ENCODE peak calls at places on chromosomes 16 and 17, in ten cellular contexts. One of them, this sample, is unnamed. For H3K36me3, the result is how much of the 10 kb centered on the place peaks cover.

GRCh38 chr16:87188104-87188503 is 129.1 kb downstream of the C16orf95 start:
- DNase-seq in tibial nerve: no peak
- DNase-seq in K562: no peak
- DNase-seq in cardiac muscle cell: no peak
- DNase-seq in psoas muscle: no peak
- DNase-seq in neural progenitor cell: no peak
- DNase-seq in GM23338: no peak
- DNase-seq in PC-3: no peak
- DNase-seq in uterus: no peak
- DNase-seq in ovary: no peak
- DNase-seq in this sample: no peak

GRCh38 chr17:64145460-64145750 is 15.5 kb upstream of the ERN1 start:
- DNase-seq in tibial nerve: no peak
- DNase-seq in K562: no peak
- DNase-seq in cardiac muscle cell: no peak
- DNase-seq in psoas muscle: no peak
- DNase-seq in neural progenitor cell: no peak
- DNase-seq in GM23338: no peak
- DNase-seq in PC-3: no peak
- DNase-seq in uterus: no peak
- DNase-seq in ovary: no peak
- DNase-seq in this sample: no peak

GRCh38 chr17:17774009-17774881 is 62.5 kb downstream of the SREBF1 start:
- DNase-seq in tibial nerve: no peak
- DNase-seq in K562: no peak
- DNase-seq in cardiac muscle cell: peak
- DNase-seq in psoas muscle: peak
- DNase-seq in neural progenitor cell: no peak
- DNase-seq in GM23338: peak
- DNase-seq in PC-3: peak
- DNase-seq in uterus: peak
- DNase-seq in ovary: no peak
- DNase-seq in this sample: peak

GRCh38 chr16:86306811-86307517 is 203.4 kb upstream of the FOXF1 start:
- DNase-seq in tibial nerve: no peak
- DNase-seq in K562: no peak
- DNase-seq in cardiac muscle cell: peak
- DNase-seq in psoas muscle: no peak
- DNase-seq in neural progenitor cell: no peak
- DNase-seq in GM23338: no peak
- DNase-seq in PC-3: no peak
- DNase-seq in uterus: peak
- DNase-seq in ovary: no peak
- DNase-seq in this sample: no peak

GRCh38 chr16:80931985-80932720 is 74.5 kb downstream of the CMC2 start:
- DNase-seq in tibial nerve: no peak
- DNase-seq in K562: peak
- DNase-seq in cardiac muscle cell: peak
- DNase-seq in psoas muscle: peak
- DNase-seq in neural progenitor cell: peak
- DNase-seq in GM23338: peak
- DNase-seq in PC-3: peak
- DNase-seq in uterus: peak
- DNase-seq in ovary: peak
- DNase-seq in this sample: no peak

GRCh38 chr16:84379731-84380369 is 11.5 kb downstream of the ATP2C2 start:
- DNase-seq in tibial nerve: no peak
- DNase-seq in K562: no peak
- DNase-seq in cardiac muscle cell: no peak
- DNase-seq in psoas muscle: no peak
- DNase-seq in neural progenitor cell: no peak
- DNase-seq in GM23338: peak
- DNase-seq in PC-3: peak
- DNase-seq in uterus: no peak
- DNase-seq in ovary: no peak
- DNase-seq in this sample: peak

GRCh38 chr16:71474864-71475263 is 12.8 kb upstream of the ZNF23 start:
- DNase-seq in tibial nerve: no peak
- DNase-seq in K562: no peak
- DNase-seq in cardiac muscle cell: peak
- DNase-seq in psoas muscle: no peak
- DNase-seq in neural progenitor cell: no peak
- DNase-seq in GM23338: no peak
- DNase-seq in PC-3: peak
- DNase-seq in uterus: no peak
- DNase-seq in ovary: no peak
- DNase-seq in this sample: peak

GRCh38 chr17:4533522-4534502 is 21.4 kb downstream of the MYBBP1A start:
- DNase-seq in tibial nerve: peak
- DNase-seq in K562: no peak
- DNase-seq in cardiac muscle cell: no peak
- DNase-seq in psoas muscle: peak
- DNase-seq in neural progenitor cell: peak
- DNase-seq in GM23338: no peak
- DNase-seq in PC-3: peak
- DNase-seq in uterus: no peak
- DNase-seq in ovary: peak
- DNase-seq in this sample: no peak

GRCh38 chr16:80824623-80825364 is 20.4 kb upstream of the CDYL2 start:
- DNase-seq in tibial nerve: no peak
- DNase-seq in K562: peak
- DNase-seq in cardiac muscle cell: peak
- DNase-seq in psoas muscle: no peak
- DNase-seq in neural progenitor cell: peak
- DNase-seq in GM23338: peak
- DNase-seq in PC-3: peak
- DNase-seq in uterus: no peak
- DNase-seq in ovary: no peak
- DNase-seq in this sample: peak

GRCh38 chr17:65659512-65659911 is 98.1 kb upstream of the AXIN2 start:
- DNase-seq in tibial nerve: no peak
- DNase-seq in K562: no peak
- DNase-seq in cardiac muscle cell: no peak
- DNase-seq in psoas muscle: no peak
- DNase-seq in neural progenitor cell: no peak
- DNase-seq in GM23338: no peak
- DNase-seq in PC-3: no peak
- DNase-seq in uterus: no peak
- DNase-seq in ovary: no peak
- DNase-seq in this sample: no peak

GRCh38 chr17:58533616-58534188 is 19.3 kb upstream of the MTMR4 start:
- DNase-seq in tibial nerve: no peak
- DNase-seq in K562: no peak
- DNase-seq in cardiac muscle cell: no peak
- DNase-seq in psoas muscle: no peak
- DNase-seq in neural progenitor cell: no peak
- DNase-seq in GM23338: no peak
- DNase-seq in PC-3: no peak
- DNase-seq in uterus: no peak
- DNase-seq in ovary: no peak
- DNase-seq in this sample: no peak

GRCh38 chr16:3095869-3096268 is 3.2 kb downstream of the ZSCAN10 start:
- DNase-seq in tibial nerve: no peak
- DNase-seq in K562: peak
- DNase-seq in cardiac muscle cell: no peak
- DNase-seq in psoas muscle: peak
- DNase-seq in neural progenitor cell: no peak
- DNase-seq in GM23338: peak
- DNase-seq in PC-3: peak
- DNase-seq in uterus: no peak
- DNase-seq in ovary: no peak
- DNase-seq in this sample: no peak

GRCh38 chr17:47950448-47950847 is 7.2 kb downstream of the PRR15L start:
- DNase-seq in tibial nerve: no peak
- DNase-seq in K562: no peak
- DNase-seq in cardiac muscle cell: no peak
- DNase-seq in psoas muscle: no peak
- DNase-seq in neural progenitor cell: no peak
- DNase-seq in GM23338: no peak
- DNase-seq in PC-3: peak
- DNase-seq in uterus: no peak
- DNase-seq in ovary: no peak
- DNase-seq in this sample: no peak

GRCh38 chr17:1056761-1057160 is 59.8 kb downstream of the TIMM22 start:
- DNase-seq in tibial nerve: no peak
- DNase-seq in K562: no peak
- DNase-seq in cardiac muscle cell: no peak
- DNase-seq in psoas muscle: peak
- DNase-seq in neural progenitor cell: peak
- DNase-seq in GM23338: no peak
- DNase-seq in PC-3: no peak
- DNase-seq in uterus: no peak
- DNase-seq in ovary: no peak
- DNase-seq in this sample: no peak

GRCh38 chr17:27038676-27039075 is 255.2 kb upstream of the WSB1 start:
- DNase-seq in tibial nerve: no peak
- DNase-seq in K562: peak
- DNase-seq in cardiac muscle cell: no peak
- DNase-seq in psoas muscle: no peak
- DNase-seq in neural progenitor cell: no peak
- DNase-seq in GM23338: peak
- DNase-seq in PC-3: peak
- DNase-seq in uterus: no peak
- DNase-seq in ovary: no peak
- DNase-seq in this sample: no peak

GRCh38 chr17:63420868-63421680 is 25.0 kb downstream of the CYB561 start:
- DNase-seq in tibial nerve: no peak
- DNase-seq in K562: no peak
- DNase-seq in cardiac muscle cell: no peak
- DNase-seq in psoas muscle: no peak
- DNase-seq in neural progenitor cell: no peak
- DNase-seq in GM23338: no peak
- DNase-seq in PC-3: no peak
- DNase-seq in uterus: no peak
- DNase-seq in ovary: no peak
- DNase-seq in this sample: no peak

GRCh38 chr17:69709441-69709840 is 294.9 kb downstream of the MAP2K6 start:
- DNase-seq in tibial nerve: no peak
- DNase-seq in K562: no peak
- DNase-seq in cardiac muscle cell: no peak
- DNase-seq in psoas muscle: no peak
- DNase-seq in neural progenitor cell: no peak
- DNase-seq in GM23338: no peak
- DNase-seq in PC-3: no peak
- DNase-seq in uterus: no peak
- DNase-seq in ovary: no peak
- DNase-seq in this sample: no peak

GRCh38 chr17:5955764-5956163 is 114.4 kb upstream of the WSCD1 start:
- DNase-seq in tibial nerve: no peak
- DNase-seq in K562: no peak
- DNase-seq in cardiac muscle cell: no peak
- DNase-seq in psoas muscle: no peak
- DNase-seq in neural progenitor cell: no peak
- DNase-seq in GM23338: no peak
- DNase-seq in PC-3: no peak
- DNase-seq in uterus: no peak
- DNase-seq in ovary: no peak
- DNase-seq in this sample: no peak

GRCh38 chr17:5958850-5959249 is 111.3 kb upstream of the WSCD1 start:
- DNase-seq in tibial nerve: no peak
- DNase-seq in K562: no peak
- DNase-seq in cardiac muscle cell: no peak
- DNase-seq in psoas muscle: no peak
- DNase-seq in neural progenitor cell: no peak
- DNase-seq in GM23338: no peak
- DNase-seq in PC-3: peak
- DNase-seq in uterus: no peak
- DNase-seq in ovary: no peak
- DNase-seq in this sample: no peak
- H3K4me3 ChIP-seq in tibial nerve: no peak
- H3K4me3 ChIP-seq in K562: no peak
- H3K4me3 ChIP-seq in cardiac muscle cell: no peak
- H3K4me3 ChIP-seq in psoas muscle: no peak
- H3K4me3 ChIP-seq in neural progenitor cell: no peak
- H3K4me3 ChIP-seq in GM23338: no peak
- H3K4me3 ChIP-seq in PC-3: no peak
- H3K4me3 ChIP-seq in uterus: no peak
- H3K4me3 ChIP-seq in ovary: no peak
- H3K4me3 ChIP-seq in this sample: no peak

GRCh38 chr17:81401727-81402529 is 6.7 kb downstream of the BAHCC1 start:
- DNase-seq in tibial nerve: no peak
- DNase-seq in K562: peak
- DNase-seq in cardiac muscle cell: peak
- DNase-seq in psoas muscle: peak
- DNase-seq in neural progenitor cell: peak
- DNase-seq in GM23338: peak
- DNase-seq in PC-3: peak
- DNase-seq in uterus: no peak
- DNase-seq in ovary: peak
- DNase-seq in this sample: no peak
- TF ChIP-seq CTCF in tibial nerve: peak
- TF ChIP-seq CTCF in K562: peak
- TF ChIP-seq CTCF in cardiac muscle cell: peak
- TF ChIP-seq CTCF in psoas muscle: peak
- TF ChIP-seq CTCF in neural progenitor cell: peak
- TF ChIP-seq CTCF in GM23338: peak
- TF ChIP-seq CTCF in PC-3: peak
- TF ChIP-seq CTCF in uterus: peak
- TF ChIP-seq CTCF in ovary: no peak
- TF ChIP-seq CTCF in this sample: peak

DNA sequence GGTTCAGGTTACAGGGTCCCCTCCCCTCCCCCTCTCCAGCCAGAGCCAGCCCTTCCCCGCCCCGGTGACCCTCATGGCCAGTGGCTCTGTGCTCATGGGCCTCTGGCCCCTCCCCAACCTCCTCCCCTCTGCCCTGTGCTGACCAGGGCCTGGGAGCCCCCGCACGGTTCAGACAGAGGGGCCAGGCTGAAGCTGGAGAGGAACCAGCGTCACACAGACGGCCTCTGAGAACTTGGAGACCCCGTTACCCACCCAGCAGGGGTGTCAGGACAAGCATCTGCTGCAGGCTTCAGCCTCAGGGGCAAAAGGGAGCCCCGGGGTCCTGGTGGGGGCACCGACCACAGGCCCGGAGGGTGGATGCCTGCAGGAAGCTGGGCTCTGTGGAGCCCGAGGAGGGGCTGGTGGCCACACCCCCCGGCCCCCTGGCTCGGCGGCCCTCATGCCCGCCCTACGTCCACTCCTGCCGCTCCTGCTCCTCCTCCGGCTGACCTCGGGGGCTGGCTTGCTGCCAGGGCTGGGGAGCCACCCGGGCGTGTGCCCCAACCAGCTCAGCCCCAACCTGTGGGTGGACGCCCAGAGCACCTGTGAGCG is at the start of gene WFIKKN1:
- DNase-seq in tibial nerve: no peak
- DNase-seq in K562: peak
- DNase-seq in cardiac muscle cell: no peak
- DNase-seq in psoas muscle: peak
- DNase-seq in neural progenitor cell: peak
- DNase-seq in GM23338: peak
- DNase-seq in PC-3: no peak
- DNase-seq in uterus: peak
- DNase-seq in ovary: peak
- DNase-seq in this sample: no peak
- H3K36me3 ChIP-seq in tibial nerve: under half
- H3K36me3 ChIP-seq in K562: under half
- H3K36me3 ChIP-seq in cardiac muscle cell: under half
- H3K36me3 ChIP-seq in psoas muscle: under half
- H3K36me3 ChIP-seq in neural progenitor cell: under half
- H3K36me3 ChIP-seq in GM23338: under half
- H3K36me3 ChIP-seq in PC-3: under half
- H3K36me3 ChIP-seq in uterus: under half
- H3K36me3 ChIP-seq in ovary: under half
- H3K36me3 ChIP-seq in this sample: under half

GRCh38 chr16:56632160-56632847 is at the start of gene MT1M:
- DNase-seq in tibial nerve: no peak
- DNase-seq in K562: no peak
- DNase-seq in cardiac muscle cell: peak
- DNase-seq in psoas muscle: peak
- DNase-seq in neural progenitor cell: peak
- DNase-seq in GM23338: peak
- DNase-seq in PC-3: peak
- DNase-seq in uterus: peak
- DNase-seq in ovary: peak
- DNase-seq in this sample: no peak
- H3K4me3 ChIP-seq in tibial nerve: peak
- H3K4me3 ChIP-seq in K562: no peak
- H3K4me3 ChIP-seq in cardiac muscle cell: peak
- H3K4me3 ChIP-seq in psoas muscle: peak
- H3K4me3 ChIP-seq in neural progenitor cell: peak
- H3K4me3 ChIP-seq in GM23338: peak
- H3K4me3 ChIP-seq in PC-3: peak
- H3K4me3 ChIP-seq in uterus: peak
- H3K4me3 ChIP-seq in ovary: peak
- H3K4me3 ChIP-seq in this sample: peak

This sample was measured in bronchial epithelial cell.